ENCODE peak calls at places on chromosomes 3 and 15, in five cellular contexts. X, T, D, Z and V are unnamed samples.
A peak's percentile ranks its signal among the peaks of the same experiment; 100 is the strongest.

GRCh38 chr15:75203017-75203907 is 1.6 kb downstream of the C15orf39 start:
- DNase-seq in X (peak; percentile 24), T (no peak), D (no peak), Z (no peak), V (peak; percentile 51)

GRCh38 chr3:155370198-155370597 is 76.7 kb upstream of the STRIT1 start:
- DNase-seq in X (no peak), T (no peak), D (no peak), Z (no peak), V (no peak)

GRCh38 chr3:40691598-40691905 is 166.8 kb downstream of the ZNF621 start:
- DNase-seq in X (peak; percentile 24), T (no peak), D (no peak), Z (no peak), V (no peak)

GRCh38 chr3:105957722-105958121 is 88.9 kb upstream of the CBLB start:
- DNase-seq in X (peak; percentile 76), T (no peak), D (no peak), Z (no peak), V (no peak)

GRCh38 chr3:53217175-53217574 is 38.6 kb downstream of the TKT start:
- DNase-seq in X (no peak), T (peak; percentile 60), D (no peak), Z (peak; percentile 21), V (no peak)

GRCh38 chr3:13565581-13566461 is 16.9 kb downstream of the FBLN2 start:
- DNase-seq in X (no peak), T (no peak), D (no peak), Z (peak; percentile 51), V (no peak)

GRCh38 chr3:23735575-23736326 is 70.0 kb upstream of the UBE2E1 start:
- DNase-seq in X (no peak), T (peak; percentile 54), D (no peak), Z (no peak), V (no peak)

GRCh38 chr3:178236555-178237277 is 299.5 kb upstream of the KCNMB2 start:
- DNase-seq in X (peak; percentile 57), T (no peak), D (no peak), Z (no peak), V (no peak)

GRCh38 chr15:42890161-42890913 is 30.2 kb downstream of the TTBK2 start:
- DNase-seq in X (peak; percentile 71), T (peak; percentile 49), D (no peak), Z (no peak), V (peak; percentile 78)

GRCh38 chr3:44338828-44339127 is 212 bp downstream of the TCAIM start:
- DNase-seq in X (no peak), T (no peak), D (no peak), Z (no peak), V (no peak)

GRCh38 chr3:114154321-114154821 is 24.5 kb downstream of the DRD3 start:
- DNase-seq in X (no peak), T (peak; percentile 82), D (no peak), Z (no peak), V (no peak)

GRCh38 chr3:114151091-114151490 is 27.8 kb downstream of the DRD3 start:
- DNase-seq in X (no peak), T (no peak), D (no peak), Z (no peak), V (no peak)

GRCh38 chr3:114152519-114153151 is 26.2 kb downstream of the DRD3 start:
- DNase-seq in X (peak; percentile 81), T (peak; percentile 96), D (peak; percentile 92), Z (peak; percentile 91), V (peak; percentile 68)

GRCh38 chr3:114157321-114157720 is 21.5 kb downstream of the DRD3 start:
- DNase-seq in X (no peak), T (no peak), D (no peak), Z (no peak), V (no peak)

DNA sequence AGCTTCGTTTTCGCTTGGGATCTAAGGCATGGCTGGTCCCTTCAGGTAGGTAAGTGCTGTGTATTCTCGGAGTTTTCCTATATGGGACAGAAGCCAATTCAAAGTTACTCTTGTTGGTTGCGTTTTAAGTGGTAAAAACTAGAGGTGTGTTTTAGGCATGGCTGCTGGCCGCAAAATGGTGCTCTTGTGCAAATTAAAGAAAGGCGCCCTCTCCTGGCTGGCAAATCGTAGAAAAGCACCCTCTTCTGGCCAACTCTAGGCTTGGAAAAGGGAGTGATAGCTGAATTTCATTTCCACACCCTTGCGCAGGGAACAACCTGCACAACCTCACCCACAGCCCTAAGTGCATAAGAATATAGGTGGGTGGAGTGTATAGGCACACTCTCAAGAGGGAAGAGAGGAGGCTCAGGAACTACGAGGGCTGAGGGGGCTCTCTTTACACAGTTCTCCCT is 23.5 kb downstream of the DRD3 start:
- DNase-seq in X (peak; percentile 54), T (peak; percentile 82), D (peak; percentile 53), Z (no peak), V (no peak)
- H3K4me1 ChIP-seq in X (peaks cover 6% of the 10 kb centered on the region), T (no peaks in the 10 kb centered on the region), D (peaks cover 8% of the 10 kb centered on the region), Z (no peaks in the 10 kb centered on the region), V (peaks cover 5% of the 10 kb centered on the region)

GRCh38 chr3:32681811-32682210 is 3.2 kb upstream of the CNOT10 start:
- DNase-seq in X (peak; percentile 59), T (no peak), D (no peak), Z (no peak), V (no peak)

GRCh38 chr3:32684029-32684799 is 774 bp upstream of the CNOT10 start:
- DNase-seq in X (no peak), T (no peak), D (no peak), Z (no peak), V (no peak)

GRCh38 chr3:32685604-32686185 is 707 bp downstream of the CNOT10 start:
- DNase-seq in X (peak; percentile 12), T (no peak), D (no peak), Z (no peak), V (no peak)

GRCh38 chr3:32684800-32685603 is at the start of gene CNOT10:
- DNase-seq in X (peak; percentile 97), T (peak; percentile 98), D (peak; percentile 98), Z (peak; percentile 99), V (peak; percentile 88)

GRCh38 chr3:32686713-32687112 is 1.7 kb downstream of the CNOT10 start:
- DNase-seq in X (peak; percentile 13), T (no peak), D (no peak), Z (no peak), V (no peak)
- H3K4me3 ChIP-seq in X (peak overlapping the region; percentile 97), T (peak overlapping the region; percentile 90), D (no peak overlapping the region), Z (no peak overlapping the region), V (no peak overlapping the region)

GRCh38 chr3:46947981-46948791 is 28.4 kb downstream of the CCDC12 start:
- DNase-seq in X (peak; percentile 10), T (peak; percentile 83), D (peak; percentile 91), Z (no peak), V (no peak)
- H3K4me1 ChIP-seq in X (peaks cover 45% of the 10 kb centered on the region), T (peaks cover 47% of the 10 kb centered on the region), D (peaks cover 90% of the 10 kb centered on the region), Z (peaks cover 8% of the 10 kb centered on the region), V (peaks cover 44% of the 10 kb centered on the region)

GRCh38 chr15:52559022-52559421 is 9.8 kb downstream of the ARPP19 start:
- DNase-seq in X (no peak), T (no peak), D (no peak), Z (no peak), V (no peak)
- H3K4me3 ChIP-seq in X (no peak overlapping the region), T (no peak overlapping the region), D (no peak overlapping the region), Z (no peak overlapping the region), V (no peak overlapping the region)